ENCODE peak calls at places on chromosomes 2 and 18, in nine cellular contexts. S is PC-9, L is SK-N-SH, T is A673, C is IMR-90, N is brain microvascular endothelial cell, F is right lobe of liver, P is mammary epithelial cell, V is HCT116. U is an unnamed sample.

GRCh38 chr2:231452799-231453508 is 11.3 kb downstream of the NCL start:
- DNase-seq in S (no peak), L (no peak), T (no peak), C (no peak), N (no peak), F (no peak), P (no peak), V (no peak), U (no peak)

GRCh38 chr2:180449171-180449570 is 442.1 kb upstream of the CWC22 start:
- DNase-seq in S (no peak), L (no peak), T (no peak), C (no peak), N (no peak), F (no peak), P (no peak), V (no peak), U (no peak)

GRCh38 chr2:218983971-218984238 is 1.1 kb downstream of the FEV start:
- DNase-seq in S (no peak), L (no peak), T (no peak), C (no peak), N (no peak), F (no peak), P (no peak), V (no peak), U (no peak)

GRCh38 chr2:42492691-42493467 is 903 bp downstream of the KCNG3 start:
- DNase-seq in S (no peak), L (peak; percentile 42), T (no peak), C (no peak), N (no peak), F (no peak), P (no peak), V (no peak), U (peak; percentile 41)

GRCh38 chr18:69528439-69528838 is 127.8 kb downstream of the DOK6 start:
- DNase-seq in S (no peak), L (no peak), T (peak; percentile 19), C (peak; percentile 26), N (no peak), F (no peak), P (peak; percentile 4), V (no peak), U (no peak)

GRCh38 chr2:174158003-174158402 is 90.3 kb downstream of the OLA1 start:
- DNase-seq in S (no peak), L (peak; percentile 44), T (peak; percentile 58), C (no peak), N (peak; percentile 25), F (no peak), P (peak; percentile 27), V (peak; percentile 51), U (no peak)

GRCh38 chr2:215793747-215794595 is 219.4 kb downstream of the MREG start:
- DNase-seq in S (peak; percentile 33), L (no peak), T (peak; percentile 83), C (peak; percentile 98), N (peak; percentile 97), F (no peak), P (peak; percentile 94), V (peak; percentile 39), U (no peak)

GRCh38 chr2:226366920-226367319 is 432.7 kb downstream of the IRS1 start:
- DNase-seq in S (no peak), L (no peak), T (no peak), C (no peak), N (no peak), F (no peak), P (no peak), V (no peak), U (no peak)

GRCh38 chr2:72983500-72984039 is 66.3 kb downstream of the EMX1 start:
- DNase-seq in S (no peak), L (no peak), T (no peak), C (no peak), N (no peak), F (peak; percentile 85), P (no peak), V (no peak), U (no peak)

GRCh38 chr2:72982781-72983499 is 65.6 kb downstream of the EMX1 start:
- DNase-seq in S (no peak), L (no peak), T (peak; percentile 43), C (no peak), N (no peak), F (peak; percentile 85), P (no peak), V (no peak), U (no peak)

GRCh38 chr2:72981516-72981915 is 64.2 kb downstream of the EMX1 start:
- DNase-seq in S (no peak), L (no peak), T (peak; percentile 11), C (no peak), N (no peak), F (peak; percentile 51), P (no peak), V (peak; percentile 6), U (no peak)

GRCh38 chr2:72980535-72981217 is 63.4 kb downstream of the EMX1 start:
- DNase-seq in S (peak; percentile 6), L (no peak), T (no peak), C (peak; percentile 58), N (peak; percentile 2), F (peak; percentile 24), P (peak; percentile 48), V (peak; percentile 10), U (no peak)

DNA sequence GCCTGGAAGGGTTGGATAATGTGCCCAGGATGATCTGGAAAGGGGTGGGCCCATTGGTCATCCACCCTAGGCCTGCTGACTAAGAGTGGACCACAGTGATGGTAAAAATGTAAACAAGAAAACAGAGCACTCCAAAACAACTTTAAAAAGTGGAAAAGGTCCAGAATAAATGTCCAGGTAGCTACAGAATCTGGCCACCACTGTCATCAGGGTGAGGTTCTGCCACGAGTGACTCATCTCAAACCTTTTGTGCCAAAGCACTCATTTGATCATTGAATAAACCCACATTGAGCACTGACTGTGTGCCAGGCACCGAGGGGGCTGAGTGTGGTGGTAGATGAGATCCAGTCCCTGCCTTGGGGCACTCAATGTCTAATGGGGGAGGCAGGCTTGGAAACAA is 64.9 kb downstream of the EMX1 start:
- DNase-seq in S (no peak), L (no peak), T (no peak), C (no peak), N (no peak), F (no peak), P (no peak), V (no peak), U (no peak)
- H3K36me3 ChIP-seq in S (no peaks in the 10 kb centered on the region), L (no peaks in the 10 kb centered on the region), T (no peaks in the 10 kb centered on the region), C (no peaks in the 10 kb centered on the region), N (no peaks in the 10 kb centered on the region), F (peaks cover 7% of the 10 kb centered on the region), P (no peaks in the 10 kb centered on the region), V (no peaks in the 10 kb centered on the region), U (peaks cover 6% of the 10 kb centered on the region)

DNA sequence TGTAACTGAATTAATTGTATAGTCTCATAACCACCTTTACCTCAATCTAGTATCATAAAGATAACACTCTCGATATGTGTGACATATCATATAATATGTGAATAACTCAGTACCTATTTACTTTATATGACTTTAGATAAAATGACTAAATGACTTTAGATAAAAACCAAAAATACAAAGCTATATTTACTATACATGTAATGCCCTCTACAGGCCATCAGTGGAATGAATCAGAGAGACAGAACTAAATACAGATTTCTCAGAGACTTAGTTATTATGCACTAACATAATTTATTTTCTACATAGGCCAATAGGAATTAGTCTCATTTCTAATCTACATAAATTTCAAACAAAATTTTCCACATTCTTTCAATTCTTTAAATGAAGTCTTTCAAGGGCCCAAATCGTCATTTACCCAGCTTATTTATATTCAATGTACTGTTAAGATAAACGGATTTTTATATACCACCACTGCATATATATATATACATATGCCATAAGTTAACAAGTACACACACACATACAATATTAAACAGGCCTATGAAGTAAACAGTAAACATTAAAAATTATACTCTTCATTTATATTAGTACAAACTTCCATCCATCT is 219.9 kb downstream of the EXOC6B start:
- DNase-seq in S (no peak), L (peak; percentile 16), T (peak; percentile 56), C (peak; percentile 39), N (peak; percentile 24), F (no peak), P (no peak), V (no peak), U (no peak)
- TF ChIP-seq CTCF in S (peak; percentile 87), L (peak; percentile 85), T (peak; percentile 84), C (peak; percentile 68), N (peak; percentile 49), F (peak; percentile 74), P (peak; percentile 86), V (peak; percentile 60), U (peak; percentile 8)

GRCh38 chr18:35692866-35693265 is 111.3 kb downstream of the GALNT1 start:
- DNase-seq in S (no peak), L (no peak), T (no peak), C (no peak), N (no peak), F (no peak), P (no peak), V (no peak), U (no peak)

GRCh38 chr18:35693829-35694228 is 112.3 kb downstream of the GALNT1 start:
- DNase-seq in S (no peak), L (no peak), T (no peak), C (no peak), N (no peak), F (no peak), P (no peak), V (no peak), U (no peak)

GRCh38 chr18:35688757-35689156 is 107.2 kb downstream of the GALNT1 start:
- DNase-seq in S (no peak), L (no peak), T (no peak), C (no peak), N (no peak), F (no peak), P (peak; percentile 57), V (no peak), U (no peak)

GRCh38 chr18:35694803-35695202 is 113.3 kb downstream of the GALNT1 start:
- DNase-seq in S (no peak), L (no peak), T (no peak), C (no peak), N (no peak), F (no peak), P (no peak), V (no peak), U (no peak)

GRCh38 chr18:35691625-35692024 is 110.1 kb downstream of the GALNT1 start:
- DNase-seq in S (no peak), L (no peak), T (no peak), C (no peak), N (no peak), F (no peak), P (no peak), V (no peak), U (no peak)
- H3K36me3 ChIP-seq in S (no peaks in the 10 kb centered on the region), L (peaks cover 44% of the 10 kb centered on the region), T (no peaks in the 10 kb centered on the region), C (peaks cover 5% of the 10 kb centered on the region), N (peaks cover 30% of the 10 kb centered on the region), F (no peaks in the 10 kb centered on the region), P (peaks cover 5% of the 10 kb centered on the region), V (no peaks in the 10 kb centered on the region), U (peaks cover 21% of the 10 kb centered on the region)

GRCh38 chr2:6525371-6525770 is 340.3 kb downstream of the CMPK2 start:
- DNase-seq in S (no peak), L (peak; percentile 42), T (no peak), C (no peak), N (no peak), F (no peak), P (no peak), V (no peak), U (no peak)

GRCh38 chr2:6523476-6523875 is 342.2 kb downstream of the CMPK2 start:
- DNase-seq in S (no peak), L (no peak), T (no peak), C (no peak), N (no peak), F (no peak), P (no peak), V (no peak), U (no peak)

GRCh38 chr2:6531304-6531703 is 334.4 kb downstream of the CMPK2 start:
- DNase-seq in S (no peak), L (no peak), T (no peak), C (no peak), N (no peak), F (no peak), P (no peak), V (no peak), U (no peak)

GRCh38 chr2:6524678-6525367 is 340.9 kb downstream of the CMPK2 start:
- DNase-seq in S (no peak), L (peak; percentile 73), T (no peak), C (peak; percentile 27), N (no peak), F (no peak), P (no peak), V (no peak), U (no peak)

DNA sequence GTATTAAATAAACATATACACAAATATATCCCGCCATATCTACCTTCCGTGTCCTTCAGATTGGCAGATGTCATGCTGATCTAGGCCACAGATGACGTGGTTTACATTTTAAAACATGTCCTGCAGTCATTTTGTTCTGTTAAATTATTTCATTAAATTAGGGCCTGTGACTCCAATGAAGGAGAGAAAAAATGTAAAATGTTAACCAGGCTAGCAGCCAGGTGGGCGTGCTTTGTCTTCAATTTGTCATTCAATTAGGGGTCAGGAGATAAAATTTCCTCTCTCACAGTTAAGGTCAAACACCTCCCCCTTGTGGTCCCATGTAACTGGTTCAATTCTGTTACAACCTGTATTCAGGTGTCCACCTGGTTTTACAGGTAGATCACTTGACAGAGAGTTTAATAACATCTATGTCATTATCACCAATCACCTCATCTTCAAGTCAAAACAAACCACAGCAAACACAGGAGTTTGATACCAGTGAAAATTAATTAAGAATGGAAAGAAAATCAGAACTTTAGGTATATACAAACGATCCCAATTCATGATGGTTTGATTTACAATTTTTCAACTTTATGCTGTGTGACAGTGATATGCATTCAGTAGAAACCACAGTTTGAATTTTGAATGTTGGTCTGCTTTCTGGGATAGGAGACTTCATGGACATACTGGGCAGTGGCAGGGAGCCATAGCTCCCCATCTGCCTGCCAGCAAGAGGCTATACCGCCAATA is 339.4 kb downstream of the CMPK2 start:
- DNase-seq in S (no peak), L (peak; percentile 57), T (peak; percentile 12), C (no peak), N (no peak), F (no peak), P (no peak), V (peak; percentile 13), U (no peak)
- TF ChIP-seq CTCF in S (peak; percentile 67), L (peak; percentile 42), T (peak; percentile 45), C (no peak), N (peak; percentile 29), F (peak; percentile 13), P (no peak), V (peak; percentile 17), U (no peak)

U was measured in lung.